ENCODE peak calls at places on chromosomes 6 and 20, in nine cellular contexts. One of them, this sample, is unnamed.

GRCh38 chr20:35329435-35330139 is 37.4 kb upstream of the FAM83C start:
- DNase-seq in RWPE2: no peak
- DNase-seq in Peyer's patch: no peak
- DNase-seq in CD8-positive, alpha-beta T cell: no peak
- DNase-seq in lung: no peak
- DNase-seq in ascending aorta: no peak
- DNase-seq in left lung: no peak
- DNase-seq in psoas muscle: peak; percentile 42
- DNase-seq in cardiac muscle cell: peak; percentile 48
- DNase-seq in this sample: no peak

GRCh38 chr20:396252-396618 is 11.9 kb upstream of the RBCK1 start:
- DNase-seq in psoas muscle: no peak
- DNase-seq in ascending aorta: no peak
- DNase-seq in lung: no peak
- DNase-seq in Peyer's patch: no peak
- DNase-seq in cardiac muscle cell: no peak
- DNase-seq in left lung: no peak
- DNase-seq in CD8-positive, alpha-beta T cell: no peak
- DNase-seq in RWPE2: no peak
- DNase-seq in this sample: no peak

GRCh38 chr6:2754396-2754795 is 3.7 kb upstream of the MYLK4 start:
- DNase-seq in psoas muscle: no peak
- DNase-seq in ascending aorta: no peak
- DNase-seq in RWPE2: no peak
- DNase-seq in cardiac muscle cell: no peak
- DNase-seq in left lung: no peak
- DNase-seq in Peyer's patch: no peak
- DNase-seq in CD8-positive, alpha-beta T cell: no peak
- DNase-seq in lung: no peak
- DNase-seq in this sample: no peak

GRCh38 chr20:59131541-59132285 is 31.9 kb upstream of the ZNF831 start:
- DNase-seq in cardiac muscle cell: no peak
- DNase-seq in ascending aorta: no peak
- DNase-seq in RWPE2: peak; percentile 61
- DNase-seq in Peyer's patch: no peak
- DNase-seq in left lung: no peak
- DNase-seq in psoas muscle: no peak
- DNase-seq in lung: no peak
- DNase-seq in CD8-positive, alpha-beta T cell: no peak
- DNase-seq in this sample: no peak

GRCh38 chr6:116511424-116512131 is at the start of gene CALHM5:
- DNase-seq in left lung: no peak
- DNase-seq in lung: peak; percentile 31
- DNase-seq in RWPE2: no peak
- DNase-seq in Peyer's patch: no peak
- DNase-seq in ascending aorta: no peak
- DNase-seq in cardiac muscle cell: peak; percentile 28
- DNase-seq in psoas muscle: peak; percentile 34
- DNase-seq in CD8-positive, alpha-beta T cell: no peak
- DNase-seq in this sample: peak; percentile 32

GRCh38 chr6:93105017-93105416 is 314.3 kb downstream of the EPHA7 start:
- DNase-seq in psoas muscle: no peak
- DNase-seq in lung: no peak
- DNase-seq in RWPE2: no peak
- DNase-seq in CD8-positive, alpha-beta T cell: no peak
- DNase-seq in cardiac muscle cell: no peak
- DNase-seq in left lung: no peak
- DNase-seq in ascending aorta: no peak
- DNase-seq in Peyer's patch: no peak
- DNase-seq in this sample: no peak

GRCh38 chr6:42255050-42255449 is 37.4 kb upstream of the MRPS10 start:
- DNase-seq in lung: no peak
- DNase-seq in cardiac muscle cell: no peak
- DNase-seq in ascending aorta: no peak
- DNase-seq in psoas muscle: no peak
- DNase-seq in CD8-positive, alpha-beta T cell: no peak
- DNase-seq in left lung: no peak
- DNase-seq in Peyer's patch: no peak
- DNase-seq in RWPE2: no peak
- DNase-seq in this sample: no peak

GRCh38 chr20:31663524-31663837 is 25.8 kb downstream of the COX4I2 start:
- DNase-seq in left lung: no peak
- DNase-seq in RWPE2: no peak
- DNase-seq in psoas muscle: no peak
- DNase-seq in cardiac muscle cell: no peak
- DNase-seq in lung: no peak
- DNase-seq in Peyer's patch: no peak
- DNase-seq in CD8-positive, alpha-beta T cell: no peak
- DNase-seq in ascending aorta: no peak
- DNase-seq in this sample: no peak

GRCh38 chr6:14165091-14165490 is 47.5 kb downstream of the CD83 start:
- DNase-seq in left lung: no peak
- DNase-seq in RWPE2: no peak
- DNase-seq in Peyer's patch: no peak
- DNase-seq in cardiac muscle cell: no peak
- DNase-seq in psoas muscle: no peak
- DNase-seq in lung: no peak
- DNase-seq in ascending aorta: no peak
- DNase-seq in CD8-positive, alpha-beta T cell: no peak
- DNase-seq in this sample: no peak

GRCh38 chr6:42068872-42069522 is 18.7 kb downstream of the TAF8 start:
- DNase-seq in left lung: no peak
- DNase-seq in psoas muscle: no peak
- DNase-seq in RWPE2: no peak
- DNase-seq in Peyer's patch: no peak
- DNase-seq in lung: no peak
- DNase-seq in CD8-positive, alpha-beta T cell: no peak
- DNase-seq in ascending aorta: no peak
- DNase-seq in cardiac muscle cell: no peak
- DNase-seq in this sample: no peak

GRCh38 chr6:84554069-84554468 is 210.3 kb downstream of the TBX18 start:
- DNase-seq in ascending aorta: no peak
- DNase-seq in CD8-positive, alpha-beta T cell: no peak
- DNase-seq in lung: no peak
- DNase-seq in Peyer's patch: no peak
- DNase-seq in cardiac muscle cell: no peak
- DNase-seq in psoas muscle: no peak
- DNase-seq in left lung: no peak
- DNase-seq in RWPE2: no peak
- DNase-seq in this sample: peak; percentile 16

GRCh38 chr6:122069933-122070332 is 329.5 kb upstream of the HSF2 start:
- DNase-seq in Peyer's patch: no peak
- DNase-seq in CD8-positive, alpha-beta T cell: no peak
- DNase-seq in left lung: no peak
- DNase-seq in cardiac muscle cell: no peak
- DNase-seq in ascending aorta: no peak
- DNase-seq in RWPE2: no peak
- DNase-seq in psoas muscle: no peak
- DNase-seq in lung: no peak
- DNase-seq in this sample: no peak

GRCh38 chr20:18427214-18427613 is 39.6 kb downstream of the DZANK1 start:
- DNase-seq in ascending aorta: no peak
- DNase-seq in Peyer's patch: no peak
- DNase-seq in RWPE2: no peak
- DNase-seq in lung: no peak
- DNase-seq in cardiac muscle cell: no peak
- DNase-seq in psoas muscle: no peak
- DNase-seq in left lung: no peak
- DNase-seq in CD8-positive, alpha-beta T cell: no peak
- DNase-seq in this sample: no peak

GRCh38 chr20:55592866-55593265 is 412.5 kb downstream of the CBLN4 start:
- DNase-seq in CD8-positive, alpha-beta T cell: no peak
- DNase-seq in cardiac muscle cell: no peak
- DNase-seq in lung: no peak
- DNase-seq in RWPE2: no peak
- DNase-seq in Peyer's patch: no peak
- DNase-seq in psoas muscle: no peak
- DNase-seq in ascending aorta: no peak
- DNase-seq in left lung: no peak
- DNase-seq in this sample: no peak

GRCh38 chr20:22768779-22769178 is 184.4 kb upstream of the FOXA2 start:
- DNase-seq in Peyer's patch: no peak
- DNase-seq in RWPE2: no peak
- DNase-seq in cardiac muscle cell: peak; percentile 7
- DNase-seq in left lung: no peak
- DNase-seq in CD8-positive, alpha-beta T cell: no peak
- DNase-seq in psoas muscle: no peak
- DNase-seq in ascending aorta: no peak
- DNase-seq in lung: no peak
- DNase-seq in this sample: no peak

GRCh38 chr6:159844737-159845645 is 44.9 kb downstream of the PNLDC1 start:
- DNase-seq in psoas muscle: no peak
- DNase-seq in RWPE2: no peak
- DNase-seq in CD8-positive, alpha-beta T cell: no peak
- DNase-seq in left lung: no peak
- DNase-seq in lung: no peak
- DNase-seq in ascending aorta: no peak
- DNase-seq in Peyer's patch: no peak
- DNase-seq in cardiac muscle cell: peak; percentile 28
- DNase-seq in this sample: no peak

GRCh38 chr6:133183691-133184090 is 57.5 kb upstream of the EYA4 start:
- DNase-seq in lung: no peak
- DNase-seq in ascending aorta: no peak
- DNase-seq in Peyer's patch: no peak
- DNase-seq in cardiac muscle cell: no peak
- DNase-seq in psoas muscle: no peak
- DNase-seq in CD8-positive, alpha-beta T cell: no peak
- DNase-seq in RWPE2: no peak
- DNase-seq in left lung: no peak
- DNase-seq in this sample: no peak

GRCh38 chr20:32485126-32485769 is 99.9 kb downstream of the NOL4L start:
- DNase-seq in lung: peak; percentile 68
- DNase-seq in left lung: peak; percentile 79
- DNase-seq in RWPE2: peak; percentile 82
- DNase-seq in CD8-positive, alpha-beta T cell: peak; percentile 76
- DNase-seq in ascending aorta: peak; percentile 51
- DNase-seq in psoas muscle: peak; percentile 71
- DNase-seq in cardiac muscle cell: peak; percentile 77
- DNase-seq in Peyer's patch: peak; percentile 83
- DNase-seq in this sample: peak; percentile 69

DNA sequence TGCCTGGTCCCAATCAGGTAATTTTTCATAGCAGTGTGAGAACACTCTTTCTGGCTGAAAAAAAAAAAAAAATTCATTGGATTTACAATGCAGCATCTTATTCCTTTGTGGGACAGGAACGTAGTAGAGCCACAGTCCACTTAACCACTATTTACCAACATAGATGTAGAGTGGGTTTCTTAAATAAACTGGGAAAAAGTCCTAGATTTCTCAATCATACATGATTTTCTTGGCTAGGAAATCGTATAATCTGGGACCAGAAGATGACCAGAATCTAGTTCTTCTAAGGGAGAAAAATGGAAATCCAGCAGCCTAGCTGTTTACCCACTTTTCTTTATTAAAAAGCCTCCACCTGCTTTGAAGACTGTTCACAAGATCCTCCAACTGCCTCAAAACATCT is 70.5 kb downstream of the FYN start:
- DNase-seq in RWPE2: no peak
- DNase-seq in Peyer's patch: no peak
- DNase-seq in left lung: no peak
- DNase-seq in lung: no peak
- DNase-seq in psoas muscle: no peak
- DNase-seq in CD8-positive, alpha-beta T cell: no peak
- DNase-seq in cardiac muscle cell: no peak
- DNase-seq in ascending aorta: no peak
- DNase-seq in this sample: no peak
- H3K4me1 ChIP-seq in RWPE2: peaks cover 18% of the 10 kb centered on the region
- H3K4me1 ChIP-seq in Peyer's patch: peaks cover 19% of the 10 kb centered on the region
- H3K4me1 ChIP-seq in left lung: peaks cover 13% of the 10 kb centered on the region
- H3K4me1 ChIP-seq in lung: peaks cover 20% of the 10 kb centered on the region
- H3K4me1 ChIP-seq in psoas muscle: no peaks in the 10 kb centered on the region
- H3K4me1 ChIP-seq in CD8-positive, alpha-beta T cell: peaks cover 50% of the 10 kb centered on the region
- H3K4me1 ChIP-seq in cardiac muscle cell: no peaks in the 10 kb centered on the region
- H3K4me1 ChIP-seq in ascending aorta: no peaks in the 10 kb centered on the region
- H3K4me1 ChIP-seq in this sample: peaks cover 92% of the 10 kb centered on the region

GRCh38 chr6:112225691-112226090 is 28.7 kb downstream of the LAMA4 start:
- DNase-seq in Peyer's patch: no peak
- DNase-seq in RWPE2: no peak
- DNase-seq in lung: no peak
- DNase-seq in cardiac muscle cell: no peak
- DNase-seq in psoas muscle: no peak
- DNase-seq in left lung: no peak
- DNase-seq in ascending aorta: no peak
- DNase-seq in CD8-positive, alpha-beta T cell: no peak
- DNase-seq in this sample: no peak

GRCh38 chr6:112221561-112221960 is 32.8 kb downstream of the LAMA4 start:
- DNase-seq in ascending aorta: no peak
- DNase-seq in RWPE2: no peak
- DNase-seq in lung: no peak
- DNase-seq in cardiac muscle cell: no peak
- DNase-seq in psoas muscle: no peak
- DNase-seq in Peyer's patch: no peak
- DNase-seq in CD8-positive, alpha-beta T cell: no peak
- DNase-seq in left lung: no peak
- DNase-seq in this sample: no peak

GRCh38 chr6:112222111-112222726 is 32.1 kb downstream of the LAMA4 start:
- DNase-seq in CD8-positive, alpha-beta T cell: no peak
- DNase-seq in psoas muscle: no peak
- DNase-seq in Peyer's patch: no peak
- DNase-seq in ascending aorta: no peak
- DNase-seq in left lung: no peak
- DNase-seq in RWPE2: no peak
- DNase-seq in lung: no peak
- DNase-seq in cardiac muscle cell: no peak
- DNase-seq in this sample: no peak

GRCh38 chr6:112224088-112224487 is 30.3 kb downstream of the LAMA4 start:
- DNase-seq in cardiac muscle cell: no peak
- DNase-seq in CD8-positive, alpha-beta T cell: no peak
- DNase-seq in RWPE2: no peak
- DNase-seq in ascending aorta: no peak
- DNase-seq in lung: no peak
- DNase-seq in psoas muscle: no peak
- DNase-seq in left lung: no peak
- DNase-seq in Peyer's patch: no peak
- DNase-seq in this sample: no peak

GRCh38 chr6:112223070-112223861 is 31.1 kb downstream of the LAMA4 start:
- DNase-seq in ascending aorta: no peak
- DNase-seq in RWPE2: no peak
- DNase-seq in cardiac muscle cell: no peak
- DNase-seq in Peyer's patch: no peak
- DNase-seq in lung: no peak
- DNase-seq in CD8-positive, alpha-beta T cell: no peak
- DNase-seq in psoas muscle: no peak
- DNase-seq in left lung: no peak
- DNase-seq in this sample: no peak
- H3K4me1 ChIP-seq in ascending aorta: peaks cover 4% of the 10 kb centered on the region
- H3K4me1 ChIP-seq in RWPE2: peaks cover 5% of the 10 kb centered on the region
- H3K4me1 ChIP-seq in cardiac muscle cell: peaks cover 22% of the 10 kb centered on the region
- H3K4me1 ChIP-seq in Peyer's patch: no peaks in the 10 kb centered on the region
- H3K4me1 ChIP-seq in lung: peaks cover 6% of the 10 kb centered on the region
- H3K4me1 ChIP-seq in CD8-positive, alpha-beta T cell: no peaks in the 10 kb centered on the region
- H3K4me1 ChIP-seq in psoas muscle: peaks cover 3% of the 10 kb centered on the region
- H3K4me1 ChIP-seq in left lung: peaks cover 24% of the 10 kb centered on the region
- H3K4me1 ChIP-seq in this sample: peaks cover 42% of the 10 kb centered on the region

GRCh38 chr20:63449025-63449424 is 23.4 kb downstream of the KCNQ2 start:
- DNase-seq in left lung: no peak
- DNase-seq in cardiac muscle cell: no peak
- DNase-seq in Peyer's patch: no peak
- DNase-seq in lung: no peak
- DNase-seq in CD8-positive, alpha-beta T cell: no peak
- DNase-seq in ascending aorta: no peak
- DNase-seq in psoas muscle: no peak
- DNase-seq in RWPE2: no peak
- DNase-seq in this sample: no peak
- H3K4me1 ChIP-seq in left lung: no peaks in the 10 kb centered on the region
- H3K4me1 ChIP-seq in cardiac muscle cell: no peaks in the 10 kb centered on the region
- H3K4me1 ChIP-seq in Peyer's patch: no peaks in the 10 kb centered on the region
- H3K4me1 ChIP-seq in lung: no peaks in the 10 kb centered on the region
- H3K4me1 ChIP-seq in CD8-positive, alpha-beta T cell: peaks cover 5% of the 10 kb centered on the region
- H3K4me1 ChIP-seq in ascending aorta: peaks cover under 1% of the 10 kb centered on the region
- H3K4me1 ChIP-seq in psoas muscle: no peaks in the 10 kb centered on the region
- H3K4me1 ChIP-seq in RWPE2: peaks cover 7% of the 10 kb centered on the region
- H3K4me1 ChIP-seq in this sample: peaks cover 12% of the 10 kb centered on the region

GRCh38 chr6:166955865-166956443 is 396 bp downstream of the RNASET2 start:
- DNase-seq in psoas muscle: peak; percentile 25
- DNase-seq in cardiac muscle cell: no peak
- DNase-seq in lung: peak; percentile 49
- DNase-seq in Peyer's patch: no peak
- DNase-seq in left lung: no peak
- DNase-seq in RWPE2: no peak
- DNase-seq in ascending aorta: no peak
- DNase-seq in CD8-positive, alpha-beta T cell: no peak
- DNase-seq in this sample: no peak
- H3K4me1 ChIP-seq in psoas muscle: peaks cover 4% of the 10 kb centered on the region
- H3K4me1 ChIP-seq in cardiac muscle cell: no peaks in the 10 kb centered on the region
- H3K4me1 ChIP-seq in lung: peaks cover 14% of the 10 kb centered on the region
- H3K4me1 ChIP-seq in Peyer's patch: peaks cover 33% of the 10 kb centered on the region
- H3K4me1 ChIP-seq in left lung: peaks cover 5% of the 10 kb centered on the region
- H3K4me1 ChIP-seq in RWPE2: no peaks in the 10 kb centered on the region
- H3K4me1 ChIP-seq in ascending aorta: no peaks in the 10 kb centered on the region
- H3K4me1 ChIP-seq in CD8-positive, alpha-beta T cell: peaks cover 73% of the 10 kb centered on the region
- H3K4me1 ChIP-seq in this sample: peaks cover 27% of the 10 kb centered on the region

This sample was measured in tibial nerve.